ENCODE peak calls at places on chromosome 1, in four cellular contexts. B, I, P and R are unnamed samples.

GRCh38 chr1:233503351-233503950 is 110.5 kb upstream of the KCNK1 start:
- DNase-seq in B (no peak), I (no peak), P (no peak), R (no peak)

GRCh38 chr1:230976360-230976759 is 2.3 kb downstream of the TTC13 start:
- DNase-seq in B (no peak), I (no peak), P (no peak), R (no peak)

GRCh38 chr1:55363261-55363660 is 148.1 kb upstream of the USP24 start:
- DNase-seq in B (peak), I (no peak), P (no peak), R (no peak)

GRCh38 chr1:221161571-221162041 is 282.4 kb downstream of the HLX start:
- DNase-seq in B (peak), I (no peak), P (no peak), R (no peak)

GRCh38 chr1:202105571-202106339 is 17.0 kb upstream of the GPR37L1 start:
- DNase-seq in B (peak), I (peak), P (no peak), R (no peak)

GRCh38 chr1:180842052-180842451 is 70.6 kb upstream of the KIAA1614 start:
- DNase-seq in B (peak), I (no peak), P (no peak), R (no peak)

GRCh38 chr1:28564310-28564709 is 11.4 kb downstream of the TRNAU1AP start:
- DNase-seq in B (no peak), I (no peak), P (no peak), R (no peak)

GRCh38 chr1:54323324-54323739 is 82.9 kb downstream of the SSBP3 start:
- DNase-seq in B (no peak), I (no peak), P (no peak), R (no peak)

GRCh38 chr1:9320520-9321479 is 28.1 kb downstream of the SPSB1 start:
- DNase-seq in B (peak), I (no peak), P (no peak), R (no peak)

GRCh38 chr1:9317591-9318331 is 25.1 kb downstream of the SPSB1 start:
- DNase-seq in B (peak), I (no peak), P (no peak), R (no peak)

GRCh38 chr1:9321480-9321849 is 28.8 kb downstream of the SPSB1 start:
- DNase-seq in B (peak), I (no peak), P (no peak), R (no peak)

GRCh38 chr1:9319208-9319788 is 26.6 kb downstream of the SPSB1 start:
- DNase-seq in B (no peak), I (no peak), P (no peak), R (no peak)

DNA sequence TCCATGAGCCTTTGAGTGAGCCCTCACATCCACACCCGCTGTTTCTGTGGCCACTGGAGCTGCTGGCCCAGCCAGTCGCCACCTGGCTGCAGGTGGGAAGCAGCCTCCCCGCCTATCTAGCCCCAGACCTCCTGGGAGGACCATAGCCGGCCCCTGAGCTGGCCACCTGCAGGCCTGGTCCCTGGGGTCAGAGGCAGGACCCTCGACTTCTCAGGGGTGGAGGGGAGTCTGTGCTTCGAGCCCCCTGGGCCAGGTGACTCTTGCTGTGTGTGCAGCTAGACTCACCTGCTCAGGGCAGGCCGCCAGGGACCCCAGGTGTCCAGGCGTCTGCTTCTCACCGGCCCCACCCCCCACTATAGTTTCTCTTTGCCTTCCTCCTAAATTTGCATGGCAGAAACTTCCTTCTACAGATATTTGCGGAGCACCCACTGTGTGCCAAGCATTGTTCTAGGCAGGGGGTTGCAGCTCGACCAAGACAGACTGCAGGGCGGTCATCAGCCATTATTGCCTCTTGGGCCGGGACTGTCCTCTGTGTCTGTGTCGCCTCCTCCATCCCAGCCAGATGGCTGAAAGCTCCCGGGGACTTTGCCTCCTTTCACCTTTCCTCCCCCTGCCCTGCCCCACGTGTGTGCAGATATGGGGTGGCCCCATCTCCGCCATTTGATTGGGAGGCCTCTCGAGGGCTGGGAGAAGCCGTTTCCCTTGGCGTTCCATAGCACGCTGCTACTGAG is 27.3 kb downstream of the SPSB1 start:
- DNase-seq in B (no peak), I (no peak), P (no peak), R (no peak)
- H3K4me3 ChIP-seq in B (no peak), I (no peak), P (no peak), R (no peak)

GRCh38 chr1:204205486-204205885 is 8.3 kb downstream of the GOLT1A start:
- DNase-seq in B (no peak), I (no peak), P (no peak), R (no peak)
- H3K4me3 ChIP-seq in B (no peak), I (no peak), P (no peak), R (no peak)

GRCh38 chr1:153566414-153567371 is 1.0 kb upstream of the S100A2 start:
- DNase-seq in B (peak), I (peak), P (peak), R (peak)

GRCh38 chr1:153563339-153563952 is 2.2 kb downstream of the S100A2 start:
- DNase-seq in B (no peak), I (no peak), P (no peak), R (no peak)

GRCh38 chr1:153563991-153564390 is 1.7 kb downstream of the S100A2 start:
- DNase-seq in B (no peak), I (no peak), P (no peak), R (no peak)

GRCh38 chr1:153567621-153568366 is 2.1 kb upstream of the S100A2 start:
- DNase-seq in B (peak), I (no peak), P (no peak), R (no peak)

DNA sequence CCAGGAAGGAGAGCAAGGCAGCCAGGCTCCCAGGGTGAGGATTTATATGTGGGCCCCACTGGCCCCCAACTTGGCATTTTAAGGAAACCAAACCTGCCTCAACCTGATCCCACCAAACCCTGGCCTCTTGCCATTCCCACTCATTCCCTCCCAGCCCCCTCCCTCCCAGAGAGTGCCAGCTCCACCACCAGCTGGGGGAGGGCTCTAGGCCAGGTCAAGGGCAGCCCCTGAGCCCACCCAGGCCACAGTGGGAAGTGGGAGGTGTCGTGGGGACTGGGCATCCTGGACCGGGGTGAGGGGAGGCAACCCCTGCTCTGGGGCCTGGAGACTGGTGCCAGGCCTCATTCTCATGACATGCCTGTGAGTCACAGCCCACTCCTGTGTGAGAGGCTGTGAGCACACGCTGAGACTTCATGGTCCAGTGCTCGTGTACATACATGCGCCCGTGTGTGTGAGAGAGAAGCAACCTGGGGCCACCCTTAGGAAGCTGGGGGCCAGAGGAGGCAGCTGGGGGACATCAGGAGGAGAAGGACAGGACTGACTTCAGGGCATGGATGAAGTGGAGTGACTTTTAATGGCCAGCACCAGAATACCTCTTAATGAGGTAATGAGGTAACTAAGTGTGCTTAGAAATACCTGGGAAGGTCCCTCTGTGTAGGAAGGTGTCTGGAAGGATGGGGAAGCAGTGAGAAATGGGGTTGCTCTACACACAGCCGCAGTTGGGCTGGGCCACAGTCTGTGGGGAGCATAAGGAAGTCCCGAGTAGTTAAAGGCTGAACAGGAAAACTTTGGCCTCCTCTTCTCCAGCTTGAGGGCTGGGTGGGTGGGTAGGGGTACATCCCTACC is at the start of gene S100A2:
- DNase-seq in B (peak), I (no peak), P (no peak), R (peak)
- H3K4me3 ChIP-seq in B (peak), I (no peak), P (no peak), R (no peak)

DNA sequence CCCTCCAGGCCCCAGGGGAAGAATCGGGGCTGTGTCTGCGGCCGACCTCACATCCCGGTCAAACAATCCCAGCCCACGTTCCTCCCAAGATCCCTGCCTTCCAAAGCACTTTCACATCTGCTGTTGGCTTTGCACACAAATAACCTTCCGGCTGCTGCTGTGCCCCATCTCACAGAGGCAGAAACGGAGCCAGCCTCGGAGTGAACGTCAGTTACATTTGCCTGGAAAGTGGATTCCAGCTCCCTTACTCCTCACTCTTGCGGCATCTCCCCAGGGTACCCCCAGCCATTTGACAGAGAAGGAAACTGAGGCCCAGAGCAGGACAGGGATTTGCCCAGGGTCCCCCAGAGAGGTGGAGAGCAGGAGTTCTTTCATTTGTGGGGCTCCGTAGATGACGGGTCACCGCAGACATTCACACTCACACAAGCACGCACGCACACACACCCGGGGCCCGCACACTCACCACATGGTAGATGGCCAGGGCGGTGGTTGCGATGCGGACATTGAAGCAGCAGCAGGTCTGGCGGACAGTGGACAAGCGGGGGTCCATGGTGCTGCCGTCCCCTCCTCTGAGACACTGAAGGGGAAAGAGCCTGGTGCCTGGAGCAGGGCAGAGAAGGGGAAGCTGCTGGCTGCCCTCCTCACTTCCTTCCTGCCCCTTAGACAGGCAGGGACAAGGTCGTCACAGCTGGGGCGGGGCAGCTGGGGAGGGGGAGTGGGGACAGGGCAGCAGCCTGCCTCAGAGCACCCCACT is at the start of gene LAPTM5:
- DNase-seq in B (no peak), I (peak), P (no peak), R (no peak)
- H3K4me3 ChIP-seq in B (peak), I (peak), P (peak), R (peak)

DNA sequence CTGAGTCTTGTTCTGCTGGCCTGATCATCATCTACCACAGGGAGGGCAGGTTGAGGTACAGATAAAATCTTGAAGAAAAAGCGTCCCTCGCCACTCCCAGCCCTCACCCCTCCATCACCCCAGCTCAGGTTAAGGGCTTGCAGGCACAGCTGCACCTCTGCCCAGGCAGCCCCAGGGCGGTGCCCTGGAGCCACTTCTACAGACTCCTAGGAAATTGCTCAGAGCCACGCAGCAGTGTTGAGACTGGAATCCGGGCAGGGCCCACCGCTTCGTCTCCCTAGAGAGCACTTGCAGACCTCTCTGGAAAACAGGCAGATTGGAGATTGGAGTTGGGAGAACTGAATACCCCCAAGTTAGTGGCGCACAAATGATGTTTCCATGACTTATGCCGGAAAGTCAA is 35.3 kb downstream of the VN1R5 start:
- DNase-seq in B (no peak), I (no peak), P (no peak), R (no peak)
- H3K4me3 ChIP-seq in B (no peak), I (no peak), P (no peak), R (no peak)

DNA sequence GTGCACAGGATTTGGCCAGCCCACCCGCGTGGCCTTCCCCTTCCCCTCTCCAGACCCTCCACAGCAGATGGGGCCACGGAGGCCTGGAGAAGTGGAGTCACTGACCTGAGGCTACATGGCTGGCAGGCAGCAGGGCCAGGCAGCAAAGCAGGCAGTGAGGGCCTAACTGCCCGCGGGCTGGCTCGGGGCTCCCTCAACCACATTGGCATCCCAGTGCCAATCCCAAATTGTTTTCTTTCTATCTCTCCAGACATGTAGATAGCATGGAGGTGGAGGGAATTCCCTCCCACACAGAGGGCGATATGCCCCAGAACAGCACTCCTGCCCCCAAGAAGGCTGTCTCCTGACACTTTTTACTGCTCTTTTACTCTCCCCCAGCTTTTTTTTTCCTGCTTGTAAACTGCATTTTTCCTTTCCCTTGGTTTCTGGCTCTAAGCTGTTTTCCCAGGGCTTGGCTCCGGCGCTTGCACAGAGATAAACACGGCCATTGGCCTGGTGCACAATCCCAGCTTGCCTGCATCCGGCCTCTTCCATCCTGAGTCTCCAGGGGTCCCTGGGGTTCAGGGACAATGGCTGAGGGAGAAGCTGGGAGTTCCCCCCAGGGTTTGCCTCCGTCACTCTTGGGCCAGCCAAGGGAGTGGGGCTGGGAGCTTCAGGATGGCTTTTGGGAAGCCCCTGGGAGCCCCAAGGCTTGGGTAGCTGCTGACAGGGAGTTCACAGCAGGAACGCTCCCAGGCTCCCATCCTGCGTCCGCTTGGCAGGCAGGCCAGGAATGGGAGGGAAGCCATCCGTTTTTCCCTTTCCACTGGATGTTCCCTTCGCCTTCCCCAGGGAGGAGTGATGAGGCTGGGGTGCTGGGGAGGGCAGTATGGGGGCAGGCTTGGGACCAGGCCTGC is 7.0 kb downstream of the EPHX1 start:
- DNase-seq in B (no peak), I (peak), P (peak), R (no peak)
- H3K4me3 ChIP-seq in B (peak), I (peak), P (no peak), R (peak)

GRCh38 chr1:83064589-83065242 is 934.2 kb downstream of the TTLL7 start:
- DNase-seq in B (peak), I (no peak), P (no peak), R (no peak)
- H3K4me3 ChIP-seq in B (peak), I (peak), P (peak), R (peak)